ENCODE peak calls at places on chromosomes 2 and 18, in nine cellular contexts. T is uterus, J is transverse colon, L is epithelial cell of esophagus, M is thoracic aorta, F is gastrocnemius medialis, B is neural progenitor cell, Q is neural crest cell, R is endodermal cell. V is an unnamed sample.

GRCh38 chr2:116810645-116811044 is 1003.8 kb upstream of the DDX18 start:
- DNase-seq in B (no peak), L (peak), J (no peak), F (no peak), M (no peak), T (no peak), Q (no peak), R (no peak), V (no peak)

GRCh38 chr2:108323619-108324018 is 34.9 kb downstream of the SULT1C2 start:
- DNase-seq in Q (no peak), J (no peak), L (peak), T (no peak), F (no peak), M (no peak), R (no peak), B (no peak), V (no peak)

GRCh38 chr2:179454443-179455218 is 190.0 kb upstream of the SESTD1 start:
- DNase-seq in Q (no peak), J (no peak), M (no peak), B (no peak), T (no peak), F (no peak), R (no peak), L (peak), V (no peak)

GRCh38 chr2:106566050-106566449 is 78.9 kb downstream of the CD8B2 start:
- DNase-seq in J (no peak), R (no peak), T (peak), L (peak), Q (no peak), B (no peak), M (no peak), F (peak), V (no peak)

GRCh38 chr2:126851756-126852155 is 46.9 kb upstream of the TEX51 start:
- DNase-seq in J (no peak), T (no peak), R (no peak), L (no peak), Q (no peak), M (no peak), F (no peak), B (no peak), V (no peak)

GRCh38 chr2:207467716-207468347 is 61.9 kb upstream of the CREB1 start:
- DNase-seq in Q (no peak), J (no peak), R (no peak), B (no peak), T (no peak), M (no peak), L (peak), F (no peak), V (no peak)

GRCh38 chr2:39061280-39061679 is 59.6 kb downstream of the SOS1 start:
- DNase-seq in R (no peak), M (no peak), F (no peak), T (no peak), Q (no peak), J (no peak), L (no peak), B (no peak), V (no peak)

GRCh38 chr2:233823731-233824121 is 30.6 kb downstream of the HJURP start:
- DNase-seq in Q (no peak), B (no peak), R (peak), M (no peak), F (no peak), J (peak), T (no peak), L (no peak), V (no peak)

GRCh38 chr2:134269986-134270735 is 16.3 kb downstream of the MGAT5 start:
- DNase-seq in J (no peak), T (no peak), R (no peak), M (no peak), L (no peak), Q (no peak), F (no peak), B (no peak), V (no peak)

GRCh38 chr18:8751692-8752091 is 46.3 kb downstream of the MTCL1 start:
- DNase-seq in L (peak), Q (no peak), B (no peak), F (no peak), J (no peak), R (no peak), T (no peak), M (no peak), V (no peak)

GRCh38 chr18:25737710-25738251 is 352.6 kb downstream of the SS18 start:
- DNase-seq in B (no peak), R (no peak), Q (no peak), M (no peak), L (peak), J (no peak), F (no peak), T (no peak), V (no peak)

GRCh38 chr18:13831864-13832508 is 8.0 kb downstream of the MC5R start:
- DNase-seq in R (peak), T (no peak), F (no peak), Q (no peak), B (peak), J (no peak), M (no peak), L (no peak), V (no peak)

GRCh38 chr2:177430425-177430824 is 37.9 kb downstream of the AGPS start:
- DNase-seq in F (no peak), B (no peak), T (no peak), L (no peak), J (no peak), M (no peak), R (no peak), Q (no peak), V (no peak)

GRCh38 chr18:32730620-32731021 is 42.2 kb downstream of the KLHL14 start:
- DNase-seq in M (no peak), B (no peak), R (no peak), L (peak), Q (no peak), F (no peak), T (no peak), J (no peak), V (no peak)

GRCh38 chr2:84493494-84493893 is 22.8 kb upstream of the DNAH6 start:
- DNase-seq in F (no peak), Q (no peak), M (no peak), B (peak), J (no peak), L (peak), T (no peak), R (no peak), V (no peak)

GRCh38 chr18:48670751-48671560 is 132.1 kb downstream of the CTIF start:
- DNase-seq in B (no peak), F (no peak), M (no peak), Q (no peak), L (no peak), R (no peak), J (no peak), T (no peak), V (no peak)

GRCh38 chr2:109373791-109374547 is 239.8 kb downstream of the SEPTIN10 start:
- DNase-seq in R (peak), Q (no peak), T (peak), F (no peak), B (no peak), L (no peak), J (no peak), M (no peak), V (no peak)

GRCh38 chr2:36376992-36377738 is 21.6 kb downstream of the CRIM1 start:
- DNase-seq in T (no peak), R (peak), B (no peak), L (peak), F (peak), Q (no peak), J (peak), M (no peak), V (no peak)

GRCh38 chr2:201148434-201148833 is 32.5 kb downstream of the CFLAR start:
- DNase-seq in B (no peak), L (no peak), M (no peak), R (no peak), J (no peak), Q (no peak), F (no peak), T (no peak), V (no peak)

GRCh38 chr2:26347286-26347865 is 787 bp upstream of the ADGRF3 start:
- DNase-seq in B (no peak), F (no peak), Q (no peak), R (no peak), M (no peak), L (no peak), J (no peak), T (no peak), V (no peak)

GRCh38 chr2:240556553-240557100 is 1.2 kb downstream of the ANKMY1 start:
- DNase-seq in J (peak), L (peak), M (no peak), F (no peak), B (peak), R (peak), Q (no peak), T (no peak), V (peak)

GRCh38 chr2:61762292-61762691 is 91.6 kb downstream of the FAM161A start:
- DNase-seq in R (no peak), T (no peak), L (no peak), M (no peak), Q (no peak), B (no peak), J (no peak), F (no peak), V (no peak)

GRCh38 chr2:160109939-160110673 is 47.7 kb upstream of the PLA2R1 start:
- DNase-seq in L (peak), Q (peak), R (peak), J (peak), F (peak), M (no peak), B (peak), T (peak), V (peak)

GRCh38 chr2:217935901-217936684 is 66.7 kb downstream of the TNS1 start:
- DNase-seq in M (no peak), J (no peak), T (no peak), F (no peak), L (peak), Q (no peak), R (no peak), B (no peak), V (no peak)

GRCh38 chr2:237731663-237732062 is 66.9 kb upstream of the RBM44 start:
- DNase-seq in Q (no peak), B (no peak), T (no peak), J (no peak), F (no peak), M (no peak), R (no peak), L (peak), V (no peak)

GRCh38 chr2:137802038-137802437 is 162.2 kb upstream of the HNMT start:
- DNase-seq in F (no peak), B (no peak), J (no peak), Q (no peak), R (no peak), M (no peak), L (no peak), T (no peak), V (no peak)

GRCh38 chr2:212595036-212595654 is 56.5 kb upstream of the ERBB4 start:
- DNase-seq in T (no peak), M (no peak), B (no peak), J (no peak), Q (no peak), R (no peak), F (no peak), L (peak), V (no peak)

GRCh38 chr2:227366861-227367800 is 12.0 kb downstream of the TM4SF20 start:
- DNase-seq in L (peak), R (no peak), M (peak), T (no peak), B (no peak), Q (no peak), F (no peak), J (no peak), V (no peak)

GRCh38 chr2:1234731-1235308 is 178.4 kb upstream of the TPO start:
- DNase-seq in F (no peak), T (no peak), R (no peak), J (no peak), L (no peak), Q (no peak), M (no peak), B (no peak), V (no peak)

GRCh38 chr2:136051001-136051724 is 65.7 kb upstream of the DARS1 start:
- DNase-seq in M (no peak), T (no peak), B (no peak), Q (no peak), R (no peak), J (no peak), F (no peak), L (no peak), V (no peak)

GRCh38 chr2:202084265-202084664 is 11.2 kb downstream of the KIAA2012 start:
- DNase-seq in J (no peak), B (peak), R (no peak), F (no peak), L (peak), Q (no peak), T (no peak), M (no peak), V (no peak)

GRCh38 chr2:29335391-29335790 is 220.2 kb downstream of the CLIP4 start:
- DNase-seq in F (no peak), M (no peak), B (no peak), Q (no peak), R (no peak), L (no peak), T (no peak), J (no peak), V (no peak)

GRCh38 chr2:23418056-23418455 is 33.1 kb downstream of the KLHL29 start:
- DNase-seq in J (no peak), M (no peak), F (no peak), B (no peak), L (no peak), Q (no peak), R (no peak), T (peak), V (no peak)

GRCh38 chr2:61763605-61764034 is 90.2 kb downstream of the FAM161A start:
- DNase-seq in R (no peak), L (peak), M (no peak), B (peak), J (peak), T (peak), F (peak), Q (peak), V (peak)

GRCh38 chr18:44033144-44033543 is 647.5 kb upstream of the SETBP1 start:
- DNase-seq in L (no peak), F (no peak), Q (no peak), T (no peak), R (no peak), J (no peak), B (peak), M (no peak), V (no peak)

GRCh38 chr18:48841381-48842258 is 109.1 kb downstream of the SMAD7 start:
- DNase-seq in B (no peak), T (peak), L (peak), R (no peak), Q (no peak), F (no peak), J (no peak), M (no peak), V (no peak)

GRCh38 chr2:129906139-129906860 is 73.2 kb upstream of the RAB6C start:
- DNase-seq in L (no peak), T (no peak), B (no peak), F (no peak), Q (no peak), M (no peak), R (peak), J (no peak), V (no peak)

GRCh38 chr2:219271021-219271420 is 8.1 kb upstream of the DNAJB2 start:
- DNase-seq in B (no peak), R (no peak), L (no peak), Q (no peak), F (no peak), J (no peak), T (no peak), M (no peak), V (no peak)
- TF ChIP-seq CTCF in B (no peak), R (no peak), L (no peak), Q (no peak), F (no peak), J (no peak), T (no peak), M (no peak), V (no peak)

GRCh38 chr2:21117688-21118087 is 6.1 kb upstream of the TDRD15 start:
- DNase-seq in F (no peak), J (no peak), T (no peak), B (no peak), L (no peak), Q (no peak), M (no peak), R (no peak), V (no peak)

GRCh38 chr2:21123473-21124393 is at the start of gene TDRD15:
- DNase-seq in R (no peak), L (no peak), T (no peak), B (no peak), J (no peak), M (no peak), Q (no peak), F (no peak), V (no peak)

GRCh38 chr2:21118302-21118920 is 5.4 kb upstream of the TDRD15 start:
- DNase-seq in Q (peak), L (peak), J (no peak), T (no peak), F (no peak), B (peak), R (peak), M (no peak), V (peak)
- TF ChIP-seq CTCF in Q (peak), L (peak), J (peak), T (peak), F (peak), B (peak), R (peak), M (peak), V (peak)

GRCh38 chr2:63477686-63478085 is 110.6 kb downstream of the WDPCP start:
- DNase-seq in T (no peak), L (no peak), M (no peak), Q (no peak), F (no peak), J (no peak), B (no peak), R (no peak), V (no peak)
- TF ChIP-seq CTCF in T (no peak), L (no peak), M (no peak), Q (no peak), F (no peak), J (no peak), B (no peak), R (no peak), V (no peak)

GRCh38 chr18:70663141-70663540 is 374.3 kb downstream of the SOCS6 start:
- DNase-seq in T (no peak), R (no peak), M (no peak), J (no peak), F (no peak), L (no peak), B (no peak), Q (no peak), V (no peak)

GRCh38 chr18:70659026-70659726 is 370.3 kb downstream of the SOCS6 start:
- DNase-seq in M (no peak), L (peak), J (no peak), Q (no peak), T (no peak), B (no peak), F (no peak), R (no peak), V (no peak)

GRCh38 chr18:70666936-70667335 is 378.1 kb downstream of the SOCS6 start:
- DNase-seq in L (no peak), J (no peak), B (no peak), Q (no peak), R (no peak), T (no peak), M (no peak), F (no peak), V (no peak)

DNA sequence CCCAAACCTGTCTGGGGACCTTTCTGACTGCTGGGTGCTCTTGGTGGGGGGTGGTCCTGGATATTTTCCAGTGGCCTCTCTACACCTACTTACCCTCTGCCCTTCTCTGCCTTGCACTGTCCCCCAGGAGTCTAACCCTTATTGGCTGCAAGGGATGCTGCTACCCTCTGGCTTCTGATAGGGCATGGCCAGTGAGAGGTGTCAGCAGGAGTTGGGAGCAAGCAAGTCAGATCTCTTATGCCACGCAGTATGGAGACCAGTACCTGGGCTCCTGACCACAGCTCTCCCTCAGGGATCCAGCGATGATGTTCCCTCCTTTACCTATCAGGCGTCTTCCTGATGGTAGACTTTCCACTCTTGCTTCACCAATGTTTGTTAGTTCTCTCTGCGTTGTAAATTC is 373.7 kb downstream of the SOCS6 start:
- DNase-seq in R (no peak), Q (no peak), L (no peak), T (no peak), B (no peak), J (no peak), M (no peak), F (no peak), V (no peak)
- TF ChIP-seq CTCF in R (no peak), Q (no peak), L (no peak), T (no peak), B (no peak), J (no peak), M (no peak), F (no peak), V (no peak)

V was measured in nephron progenitor cell.